ENCODE peak calls at places on chromosomes 1 and 21, in five cellular contexts. B, X, M, T and S are unnamed samples.

GRCh38 chr1:27609210-27609555 is 5.2 kb upstream of the AHDC1 start:
- DNase-seq in B (no peak), X (no peak), M (no peak), T (peak; percentile 23), S (no peak)

GRCh38 chr1:159469921-159470595 is 30.5 kb downstream of the OR10J1 start:
- DNase-seq in B (no peak), X (no peak), M (no peak), T (peak; percentile 5), S (no peak)

GRCh38 chr1:211739671-211740411 is 64.4 kb upstream of the NEK2 start:
- DNase-seq in B (peak; percentile 88), X (peak; percentile 25), M (no peak), T (no peak), S (no peak)

GRCh38 chr1:74356493-74356892 is 121.3 kb downstream of the TNNI3K start:
- DNase-seq in B (no peak), X (no peak), M (no peak), T (no peak), S (peak; percentile 93)

GRCh38 chr1:109400035-109400655 is 2.4 kb upstream of the SORT1 start:
- DNase-seq in B (no peak), X (no peak), M (no peak), T (no peak), S (no peak)

GRCh38 chr1:68624233-68624632 is 127.4 kb upstream of the DEPDC1 start:
- DNase-seq in B (no peak), X (no peak), M (peak; percentile 18), T (peak; percentile 73), S (peak; percentile 63)

GRCh38 chr1:232509570-232509969 is 120.4 kb downstream of the SIPA1L2 start:
- DNase-seq in B (no peak), X (no peak), M (peak; percentile 20), T (no peak), S (no peak)

GRCh38 chr1:160834945-160835565 is 27.6 kb downstream of the CD244 start:
- DNase-seq in B (peak; percentile 59), X (peak; percentile 80), M (peak; percentile 83), T (peak; percentile 64), S (peak; percentile 77)

GRCh38 chr21:35234725-35235124 is 185.6 kb upstream of the RUNX1 start:
- DNase-seq in B (peak; percentile 96), X (peak; percentile 75), M (no peak), T (no peak), S (no peak)

GRCh38 chr1:185934476-185935189 is 200.4 kb downstream of the HMCN1 start:
- DNase-seq in B (peak; percentile 57), X (no peak), M (no peak), T (peak; percentile 82), S (no peak)

GRCh38 chr1:94690033-94690712 is 130.0 kb upstream of the SLC44A3 start:
- DNase-seq in B (no peak), X (no peak), M (no peak), T (peak; percentile 89), S (no peak)

GRCh38 chr1:225603538-225604354 is 49.2 kb downstream of the ENAH start:
- DNase-seq in B (no peak), X (no peak), M (no peak), T (peak; percentile 69), S (peak; percentile 71)

GRCh38 chr1:214422137-214422671 is 129.2 kb downstream of the PTPN14 start:
- DNase-seq in B (no peak), X (no peak), M (no peak), T (peak; percentile 82), S (peak; percentile 92)

GRCh38 chr1:200971428-200971903 is 52.0 kb downstream of the KIF21B start:
- DNase-seq in B (no peak), X (no peak), M (no peak), T (no peak), S (no peak)

GRCh38 chr1:7313081-7313546 is 458.0 kb upstream of the VAMP3 start:
- DNase-seq in B (no peak), X (no peak), M (no peak), T (peak; percentile 14), S (no peak)

GRCh38 chr1:63623952-63624351 is 30.7 kb downstream of the PGM1 start:
- DNase-seq in B (no peak), X (no peak), M (no peak), T (no peak), S (no peak)

GRCh38 chr1:31374511-31375196 is 1.8 kb upstream of the FABP3 start:
- DNase-seq in B (no peak), X (no peak), M (no peak), T (peak; percentile 88), S (peak; percentile 75)

GRCh38 chr1:230301820-230302219 is 124.3 kb downstream of the PGBD5 start:
- DNase-seq in B (no peak), X (no peak), M (no peak), T (no peak), S (no peak)

GRCh38 chr1:220370041-220370700 is 97.9 kb upstream of the RAB3GAP2 start:
- DNase-seq in B (no peak), X (no peak), M (no peak), T (peak; percentile 97), S (peak; percentile 90)
- H3K27ac ChIP-seq in B (no peak overlapping the region), X (no peak overlapping the region), M (no peak overlapping the region), T (peak overlapping the region; percentile 96), S (peak overlapping the region; percentile 82)

DNA sequence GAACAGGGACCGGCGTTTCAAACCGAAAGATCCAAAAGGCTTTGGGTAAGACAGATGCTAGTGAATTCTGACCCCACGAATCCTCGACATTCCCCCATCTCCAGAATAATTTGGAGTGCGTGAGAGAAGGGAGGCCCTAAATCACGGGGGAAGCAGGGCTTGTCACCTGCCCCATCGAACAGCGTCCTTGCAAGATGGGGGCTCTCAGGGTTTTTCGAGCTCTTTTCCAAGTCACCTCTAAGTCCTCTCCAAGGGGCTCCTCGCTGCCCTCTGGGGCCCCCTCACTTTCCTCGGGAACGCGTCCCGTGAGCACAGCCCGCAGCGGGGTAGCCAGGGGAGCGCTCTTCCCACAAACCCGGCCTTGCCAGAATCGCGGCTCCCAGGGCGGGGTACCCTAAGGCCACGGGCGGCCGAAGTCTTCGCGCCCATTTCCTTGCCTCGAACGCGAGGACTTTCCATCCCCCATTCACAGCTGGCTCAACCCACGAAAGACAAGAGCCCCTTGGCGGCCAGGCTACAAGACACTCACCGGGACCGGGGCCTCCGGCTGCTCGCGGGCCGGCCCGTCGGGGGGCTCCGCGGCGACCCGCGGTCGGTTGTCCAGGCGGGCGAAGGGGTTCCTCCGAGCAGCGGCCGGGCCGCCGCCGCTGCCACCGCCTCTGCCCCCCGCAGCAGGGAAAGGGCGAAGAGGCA is 546 bp downstream of the DONSON start:
- DNase-seq in B (peak; percentile 58), X (peak; percentile 57), M (peak; percentile 57), T (peak; percentile 64), S (peak; percentile 26)
- TF ChIP-seq EZH2phosphoT487 in B (no peak), X (no peak), M (no peak), T (no peak), S (no peak)

GRCh38 chr1:116458695-116459094 is 85.7 kb downstream of the ATP1A1 start:
- DNase-seq in B (no peak), X (no peak), M (peak; percentile 24), T (no peak), S (no peak)
- H3K9me2 ChIP-seq in B (no peaks in the 10 kb centered on the region), X (no peaks in the 10 kb centered on the region), M (no peaks in the 10 kb centered on the region), T (no peaks in the 10 kb centered on the region), S (no peaks in the 10 kb centered on the region)

GRCh38 chr1:156463874-156464273 is 36.7 kb downstream of the MEF2D start:
- DNase-seq in B (no peak), X (no peak), M (peak; percentile 61), T (no peak), S (no peak)

GRCh38 chr1:156464825-156465452 is 35.6 kb downstream of the MEF2D start:
- DNase-seq in B (no peak), X (no peak), M (no peak), T (peak; percentile 50), S (no peak)

GRCh38 chr1:156464335-156464734 is 36.2 kb downstream of the MEF2D start:
- DNase-seq in B (no peak), X (no peak), M (no peak), T (peak; percentile 42), S (no peak)

GRCh38 chr1:156467385-156467784 is 33.2 kb downstream of the MEF2D start:
- DNase-seq in B (no peak), X (no peak), M (no peak), T (no peak), S (no peak)

GRCh38 chr1:156465747-156466365 is 34.7 kb downstream of the MEF2D start:
- DNase-seq in B (no peak), X (peak; percentile 39), M (peak; percentile 79), T (peak; percentile 52), S (no peak)
- H3K27ac ChIP-seq in B (no peak overlapping the region), X (no peak overlapping the region), M (peak overlapping the region; percentile 37), T (peak overlapping the region; percentile 21), S (no peak overlapping the region)

GRCh38 chr21:41970751-41971653 is 17.2 kb upstream of the C2CD2 start:
- DNase-seq in B (no peak), X (no peak), M (no peak), T (no peak), S (no peak)
- TF ChIP-seq EZH2phosphoT487 in B (no peak), X (no peak), M (no peak), T (no peak), S (no peak)

GRCh38 chr1:43044572-43045361 is 86.1 kb upstream of the SLC2A1 start:
- DNase-seq in B (no peak), X (no peak), M (no peak), T (no peak), S (no peak)

GRCh38 chr1:43049487-43049886 is 90.8 kb upstream of the SLC2A1 start:
- DNase-seq in B (no peak), X (no peak), M (no peak), T (no peak), S (no peak)

GRCh38 chr1:43047135-43047534 is 88.5 kb upstream of the SLC2A1 start:
- DNase-seq in B (no peak), X (no peak), M (no peak), T (no peak), S (no peak)

GRCh38 chr1:43052322-43052721 is 93.7 kb upstream of the SLC2A1 start:
- DNase-seq in B (no peak), X (no peak), M (no peak), T (no peak), S (no peak)

GRCh38 chr1:43048601-43049011 is 89.9 kb upstream of the SLC2A1 start:
- DNase-seq in B (no peak), X (no peak), M (no peak), T (peak; percentile 54), S (no peak)
- H3K9me2 ChIP-seq in B (no peaks in the 10 kb centered on the region), X (no peaks in the 10 kb centered on the region), M (no peaks in the 10 kb centered on the region), T (no peaks in the 10 kb centered on the region), S (no peaks in the 10 kb centered on the region)

DNA sequence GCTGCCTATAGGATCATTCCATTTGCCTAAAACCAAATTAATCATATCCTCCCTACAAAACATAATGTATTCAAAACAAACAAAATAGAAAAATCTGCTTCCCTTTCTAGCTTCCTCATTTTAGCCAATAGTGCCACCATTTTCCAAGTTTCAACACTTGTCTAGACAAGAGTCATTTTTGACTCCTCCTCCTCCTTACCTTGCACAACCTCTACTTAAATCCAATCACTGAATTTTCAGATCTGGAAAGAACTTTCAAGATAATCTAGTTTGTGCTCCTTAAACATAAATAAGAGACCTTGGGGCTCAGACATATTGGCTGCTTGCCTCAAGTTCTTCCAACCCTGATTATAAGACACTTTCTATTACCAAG is 7.4 kb downstream of the STX6 start:
- DNase-seq in B (no peak), X (no peak), M (no peak), T (peak; percentile 34), S (no peak)
- H3K27ac ChIP-seq in B (no peak overlapping the region), X (no peak overlapping the region), M (no peak overlapping the region), T (no peak overlapping the region), S (no peak overlapping the region)